ENCODE peak calls at places on chromosomes 12 and 14, in nine cellular contexts. T, V, F, Q, I, C, W, G and O are unnamed samples.

GRCh38 chr12:131784909-131785762 is 43.1 kb upstream of the MMP17 start:
- DNase-seq in T (no peak), V (no peak), F (no peak), Q (peak), I (no peak), C (no peak), W (no peak), G (peak), O (no peak)

GRCh38 chr12:104219361-104219892 is 3.8 kb downstream of the TXNRD1 start:
- DNase-seq in T (peak), V (no peak), F (no peak), Q (peak), I (peak), C (no peak), W (no peak), G (peak), O (peak)

GRCh38 chr12:116654216-116654743 is 83.6 kb downstream of the SPRING1 start:
- DNase-seq in T (no peak), V (no peak), F (no peak), Q (no peak), I (no peak), C (no peak), W (no peak), G (no peak), O (no peak)

GRCh38 chr14:44112774-44113460 is 394.2 kb downstream of the FSCB start:
- DNase-seq in T (no peak), V (no peak), F (no peak), Q (no peak), I (no peak), C (no peak), W (no peak), G (no peak), O (no peak)

GRCh38 chr12:121009744-121010143 is 6.5 kb downstream of the C12orf43 start:
- DNase-seq in T (peak), V (no peak), F (peak), Q (no peak), I (no peak), C (no peak), W (peak), G (peak), O (no peak)

GRCh38 chr12:91991397-91992187 is 154.1 kb downstream of the BTG1 start:
- DNase-seq in T (no peak), V (no peak), F (no peak), Q (no peak), I (no peak), C (peak), W (no peak), G (peak), O (no peak)

GRCh38 chr14:30153662-30154061 is 226.0 kb upstream of the PRKD1 start:
- DNase-seq in T (no peak), V (no peak), F (no peak), Q (no peak), I (no peak), C (no peak), W (no peak), G (no peak), O (no peak)

GRCh38 chr14:99274346-99275221 is 2.6 kb upstream of the BCL11B start:
- DNase-seq in T (peak), V (peak), F (peak), Q (peak), I (peak), C (peak), W (peak), G (peak), O (peak)

GRCh38 chr14:68715032-68715924 is 77.6 kb downstream of the ZFP36L1 start:
- DNase-seq in T (no peak), V (peak), F (no peak), Q (no peak), I (no peak), C (no peak), W (peak), G (peak), O (no peak)

GRCh38 chr14:105178069-105178867 is 2.8 kb downstream of the NUDT14 start:
- DNase-seq in T (no peak), V (no peak), F (no peak), Q (no peak), I (no peak), C (no peak), W (no peak), G (no peak), O (no peak)

GRCh38 chr14:104865631-104866441 is 768 bp downstream of the CEP170B start:
- DNase-seq in T (peak), V (peak), F (peak), Q (peak), I (no peak), C (no peak), W (peak), G (peak), O (no peak)

GRCh38 chr12:18578191-18578590 is 159.6 kb downstream of the PLCZ1 start:
- DNase-seq in T (no peak), V (no peak), F (no peak), Q (no peak), I (no peak), C (no peak), W (no peak), G (peak), O (no peak)

GRCh38 chr12:1846421-1847405 is 26.3 kb downstream of the LRTM2 start:
- DNase-seq in T (no peak), V (no peak), F (no peak), Q (no peak), I (no peak), C (no peak), W (no peak), G (no peak), O (no peak)

GRCh38 chr12:68131867-68132414 is 27.6 kb downstream of the IFNG start:
- DNase-seq in T (no peak), V (no peak), F (no peak), Q (no peak), I (no peak), C (no peak), W (no peak), G (no peak), O (no peak)

GRCh38 chr12:27094726-27095125 is 12.3 kb upstream of the C12orf71 start:
- DNase-seq in T (no peak), V (no peak), F (no peak), Q (no peak), I (no peak), C (peak), W (no peak), G (no peak), O (no peak)

GRCh38 chr14:31127690-31128089 is 79.9 kb downstream of the HECTD1 start:
- DNase-seq in T (no peak), V (peak), F (no peak), Q (no peak), I (no peak), C (peak), W (peak), G (peak), O (no peak)

GRCh38 chr12:80166751-80167150 is 67.4 kb downstream of the OTOGL start:
- DNase-seq in T (no peak), V (no peak), F (no peak), Q (no peak), I (no peak), C (no peak), W (no peak), G (no peak), O (no peak)

GRCh38 chr12:119687344-119687865 is 19.5 kb downstream of the PRKAB1 start:
- DNase-seq in T (no peak), V (no peak), F (no peak), Q (no peak), I (no peak), C (no peak), W (no peak), G (no peak), O (no peak)

GRCh38 chr12:51898937-51899336 is 8.4 kb upstream of the ACVRL1 start:
- DNase-seq in T (no peak), V (no peak), F (no peak), Q (no peak), I (no peak), C (no peak), W (no peak), G (no peak), O (no peak)

GRCh38 chr12:101592931-101593330 is 1.8 kb upstream of the MYBPC1 start:
- DNase-seq in T (no peak), V (no peak), F (no peak), Q (no peak), I (no peak), C (no peak), W (no peak), G (no peak), O (no peak)

GRCh38 chr12:19120795-19121194 is 8.7 kb upstream of the PLEKHA5 start:
- DNase-seq in T (no peak), V (no peak), F (no peak), Q (no peak), I (no peak), C (no peak), W (no peak), G (no peak), O (no peak)

GRCh38 chr12:120586216-120586615 is 5.0 kb upstream of the POP5 start:
- DNase-seq in T (no peak), V (no peak), F (no peak), Q (no peak), I (no peak), C (no peak), W (no peak), G (no peak), O (no peak)

GRCh38 chr14:59481407-59482119 is 2.6 kb downstream of the L3HYPDH start:
- DNase-seq in T (peak), V (no peak), F (no peak), Q (no peak), I (no peak), C (no peak), W (no peak), G (peak), O (peak)

GRCh38 chr14:23366163-23366921 is 1.4 kb upstream of the EFS start:
- DNase-seq in T (peak), V (no peak), F (no peak), Q (no peak), I (peak), C (no peak), W (no peak), G (peak), O (no peak)

GRCh38 chr14:94676495-94677238 is 64.5 kb downstream of the SERPINA3 start:
- DNase-seq in T (no peak), V (no peak), F (no peak), Q (no peak), I (no peak), C (no peak), W (no peak), G (no peak), O (no peak)

GRCh38 chr14:95876769-95877490 is at the start of gene TUNAR:
- DNase-seq in T (no peak), V (no peak), F (no peak), Q (no peak), I (no peak), C (no peak), W (no peak), G (no peak), O (no peak)

GRCh38 chr12:118748478-118749380 is 232.6 kb upstream of the SRRM4 start:
- DNase-seq in T (no peak), V (no peak), F (no peak), Q (no peak), I (no peak), C (no peak), W (no peak), G (no peak), O (no peak)

GRCh38 chr14:76050797-76051392 is 65.3 kb downstream of the IFT43 start:
- DNase-seq in T (peak), V (peak), F (peak), Q (peak), I (no peak), C (peak), W (peak), G (peak), O (peak)

GRCh38 chr12:57126561-57126960 is 1.7 kb upstream of the LRP1 start:
- DNase-seq in T (no peak), V (no peak), F (no peak), Q (no peak), I (no peak), C (no peak), W (no peak), G (no peak), O (no peak)

GRCh38 chr12:27212861-27213260 is 31.2 kb upstream of the STK38L start:
- DNase-seq in T (no peak), V (no peak), F (no peak), Q (no peak), I (no peak), C (no peak), W (no peak), G (no peak), O (no peak)

GRCh38 chr14:75990297-75990696 is 4.7 kb downstream of the IFT43 start:
- DNase-seq in T (no peak), V (no peak), F (no peak), Q (no peak), I (no peak), C (no peak), W (no peak), G (no peak), O (no peak)

GRCh38 chr12:87157791-87158190 is 871.4 kb downstream of the C12orf50 start:
- DNase-seq in T (peak), V (no peak), F (no peak), Q (peak), I (no peak), C (no peak), W (no peak), G (peak), O (peak)

GRCh38 chr12:89695100-89695499 is 13.5 kb downstream of the ATP2B1 start:
- DNase-seq in T (no peak), V (no peak), F (no peak), Q (no peak), I (no peak), C (no peak), W (no peak), G (peak), O (no peak)

GRCh38 chr12:96247567-96247962 is 53.4 kb downstream of the ELK3 start:
- DNase-seq in T (no peak), V (peak), F (no peak), Q (no peak), I (no peak), C (no peak), W (peak), G (no peak), O (no peak)

GRCh38 chr12:69701821-69702220 is 2.7 kb upstream of the BEST3 start:
- DNase-seq in T (no peak), V (no peak), F (no peak), Q (no peak), I (no peak), C (no peak), W (no peak), G (no peak), O (no peak)

GRCh38 chr12:114981036-114981435 is 297.1 kb upstream of the TBX3 start:
- DNase-seq in T (peak), V (no peak), F (no peak), Q (no peak), I (no peak), C (no peak), W (no peak), G (no peak), O (no peak)

GRCh38 chr12:70366581-70367267 is 634 bp downstream of the KCNMB4 start:
- DNase-seq in T (no peak), V (peak), F (peak), Q (no peak), I (peak), C (peak), W (peak), G (peak), O (no peak)